ENCODE peak calls at places on chromosomes 7 and 10, in four cellular contexts. L is stimulated activated CD8-positive, alpha-beta memory T cell treated with anti-CD3 and anti-CD28 coated beads, Interleukin-15, amount 100 ng/mL, for 24 hours; P is NCI-H460; H is cardiac fibroblast. I is an unnamed sample.

GRCh38 chr7:50466815-50467569 is 16.8 kb upstream of the FIGNL1 start:
- DNase-seq in P (no peak), L (no peak), H (no peak), I (no peak)

GRCh38 chr10:119290301-119291036 is 83.1 kb downstream of the GRK5 start:
- DNase-seq in P (no peak), H (peak), L (no peak), I (no peak)

GRCh38 chr7:130441408-130441854 is 615 bp upstream of the CEP41 start:
- DNase-seq in H (peak), L (no peak), P (no peak), I (no peak)

GRCh38 chr7:155979994-155980393 is 167.7 kb upstream of the SHH start:
- DNase-seq in H (no peak), P (no peak), L (no peak), I (no peak)

GRCh38 chr10:28434063-28434462 is 98.9 kb upstream of the WAC start:
- DNase-seq in L (no peak), H (no peak), P (no peak), I (no peak)

GRCh38 chr7:148385009-148385682 is 205.4 kb upstream of the C7orf33 start:
- DNase-seq in H (no peak), P (no peak), L (no peak), I (no peak)

GRCh38 chr10:121574519-121575170 is 23.6 kb downstream of the FGFR2 start:
- DNase-seq in P (no peak), L (no peak), H (no peak), I (no peak)

GRCh38 chr7:135260930-135261721 is 27.5 kb downstream of the STRA8 start:
- DNase-seq in L (no peak), H (no peak), P (no peak), I (no peak)

GRCh38 chr7:99121496-99122021 is 22.3 kb downstream of the SMURF1 start:
- DNase-seq in L (no peak), H (peak), P (no peak), I (no peak)

GRCh38 chr7:140876519-140877248 is 48.0 kb downstream of the BRAF start:
- DNase-seq in P (no peak), H (peak), L (no peak), I (peak)

GRCh38 chr7:131501422-131501821 is 55.0 kb downstream of the PODXL start:
- DNase-seq in H (peak), L (no peak), P (no peak), I (no peak)

GRCh38 chr7:47724335-47724982 is 142.5 kb upstream of the TNS3 start:
- DNase-seq in L (no peak), H (peak), P (no peak), I (peak)

GRCh38 chr10:69345890-69346474 is 67.7 kb downstream of the HK1 start:
- DNase-seq in H (peak), P (no peak), L (no peak), I (no peak)

GRCh38 chr10:89102710-89103109 is 104.4 kb downstream of the CH25H start:
- DNase-seq in P (no peak), L (no peak), H (no peak), I (no peak)

GRCh38 chr10:72525277-72525676 is 100.6 kb downstream of the MICU1 start:
- DNase-seq in P (peak), H (peak), L (no peak), I (no peak)

GRCh38 chr7:33423646-33424020 is 294.3 kb downstream of the BBS9 start:
- DNase-seq in H (peak), L (no peak), P (peak), I (no peak)

GRCh38 chr10:31484407-31485135 is 165.6 kb downstream of the ZEB1 start:
- DNase-seq in L (no peak), H (peak), P (no peak), I (peak)

GRCh38 chr10:49593564-49593875 is 16.6 kb upstream of the SLC18A3 start:
- DNase-seq in P (no peak), H (no peak), L (no peak), I (no peak)

GRCh38 chr7:132249591-132249971 is 326.7 kb downstream of the PLXNA4 start:
- DNase-seq in H (peak), P (no peak), L (no peak), I (no peak)

GRCh38 chr7:42342381-42342780 is 105.4 kb upstream of the GLI3 start:
- DNase-seq in H (no peak), L (no peak), P (no peak), I (no peak)

GRCh38 chr7:24963218-24963617 is 16.8 kb downstream of the OSBPL3 start:
- DNase-seq in H (peak), L (no peak), P (no peak), I (no peak)

GRCh38 chr7:3977391-3977790 is 676.3 kb downstream of the SDK1 start:
- DNase-seq in H (no peak), L (no peak), P (no peak), I (no peak)

GRCh38 chr10:127354255-127354654 is 157.9 kb upstream of the INSYN2A start:
- DNase-seq in L (no peak), H (peak), P (no peak), I (no peak)

GRCh38 chr7:18361756-18362155 is 133.8 kb upstream of the HDAC9 start:
- DNase-seq in H (no peak), L (no peak), P (no peak), I (no peak)

GRCh38 chr10:85986777-85987176 is 379.8 kb downstream of the GRID1 start:
- DNase-seq in L (no peak), H (no peak), P (no peak), I (no peak)

GRCh38 chr10:28047061-28047460 is 48.2 kb upstream of the ODAD2 start:
- DNase-seq in L (no peak), H (no peak), P (no peak), I (no peak)

GRCh38 chr7:49768835-49769234 is 4.6 kb upstream of the VWC2 start:
- DNase-seq in P (no peak), H (no peak), L (no peak), I (no peak)

GRCh38 chr7:127683776-127684681 is 32.0 kb downstream of the SND1 start:
- DNase-seq in L (no peak), P (no peak), H (peak), I (no peak)

GRCh38 chr7:99679400-99680191 is at the start of gene CYP3A5:
- DNase-seq in L (no peak), H (no peak), P (no peak), I (no peak)

GRCh38 chr7:68074242-68074641 is 1077.6 kb downstream of the TYW1 start:
- DNase-seq in L (no peak), P (no peak), H (no peak), I (no peak)

GRCh38 chr7:118478931-118479330 is 254.4 kb downstream of the ANKRD7 start:
- DNase-seq in P (no peak), L (no peak), H (no peak), I (no peak)

GRCh38 chr10:80530251-80530650 is 7.5 kb upstream of the SH2D4B start:
- DNase-seq in P (peak), L (no peak), H (peak), I (no peak)